ENCODE peak calls at places on chromosomes 16 and 17, in five cellular contexts. U, V, N, E and K are unnamed samples.

GRCh38 chr17:64084086-64084939 is 45.6 kb downstream of the ERN1 start:
- DNase-seq in E (no peak), N (no peak), U (no peak), V (no peak), K (no peak)

GRCh38 chr17:80316927-80317705 is 56.5 kb downstream of the RNF213 start:
- DNase-seq in N (no peak), U (no peak), V (no peak), E (no peak), K (no peak)

GRCh38 chr17:36705651-36706436 is 104.5 kb downstream of the MRM1 start:
- DNase-seq in V (peak; percentile 12), N (no peak), E (no peak), U (peak; percentile 50), K (peak; percentile 30)

GRCh38 chr17:39064374-39064773 is 87.1 kb downstream of the PLXDC1 start:
- DNase-seq in E (no peak), N (no peak), V (no peak), U (no peak), K (no peak)

GRCh38 chr17:78528541-78528940 is 48.7 kb downstream of the DNAH17 start:
- DNase-seq in N (no peak), U (no peak), E (no peak), V (no peak), K (no peak)

GRCh38 chr17:41026668-41027471 is at the start of gene KRTAP1-5:
- DNase-seq in U (no peak), V (no peak), N (no peak), E (no peak), K (no peak)

GRCh38 chr17:21275579-21276339 is 8.8 kb upstream of the MAP2K3 start:
- DNase-seq in N (peak; percentile 87), V (peak; percentile 89), E (peak; percentile 89), U (peak; percentile 93), K (peak; percentile 97)

GRCh38 chr16:4654946-4655590 is 30.4 kb downstream of the MGRN1 start:
- DNase-seq in V (no peak), N (no peak), E (no peak), U (no peak), K (no peak)

GRCh38 chr16:88331989-88332920 is 50.5 kb upstream of the ZNF469 start:
- DNase-seq in V (no peak), N (peak; percentile 58), U (no peak), E (peak; percentile 43), K (peak; percentile 91)

GRCh38 chr16:53209489-53209888 is 154.7 kb downstream of the CHD9 start:
- DNase-seq in E (no peak), U (no peak), V (no peak), N (no peak), K (no peak)

GRCh38 chr17:9052921-9053320 is 31.6 kb downstream of the NTN1 start:
- DNase-seq in V (no peak), E (no peak), U (no peak), N (no peak), K (no peak)

GRCh38 chr17:29590261-29590978 is 972 bp upstream of the GIT1 start:
- DNase-seq in N (no peak), V (no peak), U (no peak), E (no peak), K (no peak)

GRCh38 chr17:45131616-45132301 is 556 bp downstream of the PLCD3 start:
- DNase-seq in V (no peak), E (no peak), U (peak; percentile 46), N (no peak), K (peak; percentile 74)

GRCh38 chr16:51984395-51984794 is 562.5 kb downstream of the TOX3 start:
- DNase-seq in V (no peak), E (no peak), N (no peak), U (no peak), K (no peak)